ENCODE peak calls at places on chromosome 1, in five cellular contexts. V is endothelial cell of umbilical vein, C is A549, N is K562, R is GM12878. T is an unnamed sample.

GRCh38 chr1:212791261-212791675 is 309 bp downstream of the NSL1 start:
- DNase-seq in R (no peak), C (peak), V (no peak), N (no peak), T (no peak)

GRCh38 chr1:44536357-44536756 is 131.3 kb downstream of the RNF220 start:
- DNase-seq in N (no peak), V (no peak), C (no peak), R (no peak), T (no peak)

GRCh38 chr1:68826861-68827260 is 330.0 kb upstream of the DEPDC1 start:
- DNase-seq in N (no peak), C (no peak), V (no peak), R (no peak), T (no peak)

GRCh38 chr1:63877816-63878215 is 104.0 kb downstream of the ROR1 start:
- DNase-seq in C (no peak), R (no peak), V (no peak), N (no peak), T (no peak)

GRCh38 chr1:235557495-235557894 is 53.2 kb upstream of the B3GALNT2 start:
- DNase-seq in V (no peak), C (no peak), N (peak), R (no peak), T (peak)

GRCh38 chr1:27598902-27599528 is 4.9 kb downstream of the AHDC1 start:
- DNase-seq in C (no peak), N (peak), V (peak), R (no peak), T (peak)

GRCh38 chr1:172895050-172895460 is 155.7 kb downstream of the TNFSF18 start:
- DNase-seq in C (no peak), V (peak), R (no peak), N (no peak), T (no peak)

GRCh38 chr1:62229468-62229867 is 34.8 kb downstream of the L1TD1 start:
- DNase-seq in R (no peak), V (no peak), N (no peak), C (no peak), T (no peak)

GRCh38 chr1:112083487-112083886 is 94.0 kb upstream of the KCND3 start:
- DNase-seq in C (no peak), N (no peak), V (peak), R (no peak), T (peak)

GRCh38 chr1:153260980-153261792 is 1.7 kb downstream of the LORICRIN start:
- DNase-seq in V (no peak), R (no peak), C (no peak), N (peak), T (peak)

GRCh38 chr1:22540311-22540710 is 23.0 kb upstream of the EPHA8 start:
- DNase-seq in N (no peak), C (no peak), R (no peak), V (no peak), T (peak)

GRCh38 chr1:77605246-77606026 is 77.0 kb downstream of the ZZZ3 start:
- DNase-seq in V (peak), N (no peak), C (no peak), R (no peak), T (peak)

GRCh38 chr1:234556245-234556943 is 53.6 kb downstream of the IRF2BP2 start:
- DNase-seq in R (no peak), V (no peak), C (no peak), N (no peak), T (no peak)

GRCh38 chr1:172851077-172851476 is 192.2 kb downstream of the FASLG start:
- DNase-seq in V (no peak), R (no peak), C (no peak), N (no peak), T (no peak)

GRCh38 chr1:17289756-17290155 is 18.2 kb upstream of the PADI4 start:
- DNase-seq in R (no peak), N (no peak), C (no peak), V (no peak), T (no peak)

GRCh38 chr1:245605480-245606156 is 450.8 kb downstream of the KIF26B start:
- DNase-seq in V (no peak), R (no peak), N (no peak), C (no peak), T (peak)

GRCh38 chr1:53375440-53375839 is 47.6 kb upstream of the LRP8 start:
- DNase-seq in V (no peak), C (no peak), R (no peak), N (no peak), T (no peak)

GRCh38 chr1:202374077-202374476 is 25.6 kb downstream of the PPP1R12B start:
- DNase-seq in V (no peak), N (no peak), C (no peak), R (no peak), T (no peak)

GRCh38 chr1:22949807-22950462 is 22.7 kb downstream of the LACTBL1 start:
- DNase-seq in R (no peak), N (no peak), V (no peak), C (no peak), T (no peak)

GRCh38 chr1:44604167-44604955 is 69.9 kb downstream of the TMEM53 start:
- DNase-seq in R (no peak), C (no peak), N (no peak), V (no peak), T (no peak)

GRCh38 chr1:23845163-23845562 is 19.9 kb upstream of the HMGCL start:
- DNase-seq in V (no peak), C (no peak), R (no peak), N (peak), T (peak)

GRCh38 chr1:27366411-27367159 is at the start of gene MAP3K6:
- DNase-seq in V (peak), N (peak), C (peak), R (no peak), T (peak)

GRCh38 chr1:198494658-198495103 is 45.8 kb downstream of the ATP6V1G3 start:
- DNase-seq in V (no peak), C (no peak), R (no peak), N (no peak), T (no peak)

GRCh38 chr1:94734963-94735899 is 84.9 kb upstream of the SLC44A3 start:
- DNase-seq in N (peak), C (no peak), V (peak), R (no peak), T (peak)

GRCh38 chr1:179709841-179710329 is 33.2 kb upstream of the FAM163A start:
- DNase-seq in N (no peak), R (peak), C (no peak), V (peak), T (no peak)

GRCh38 chr1:93042822-93043557 is 36.1 kb upstream of the MTF2 start:
- DNase-seq in N (no peak), C (no peak), R (no peak), V (no peak), T (no peak)

GRCh38 chr1:223887724-223888428 is 42.1 kb upstream of the TP53BP2 start:
- DNase-seq in N (no peak), V (peak), R (no peak), C (peak), T (no peak)

GRCh38 chr1:246566808-246567154 is 525 bp downstream of the CNST start:
- DNase-seq in R (no peak), V (no peak), N (no peak), C (peak), T (no peak)

GRCh38 chr1:230261918-230262650 is 164.0 kb downstream of the PGBD5 start:
- DNase-seq in V (no peak), R (no peak), C (no peak), N (no peak), T (no peak)

GRCh38 chr1:67880056-67880601 is 46.9 kb upstream of the GNG12 start:
- DNase-seq in C (peak), R (no peak), N (no peak), V (peak), T (no peak)

GRCh38 chr1:154342132-154342531 is 16.8 kb downstream of the ATP8B2 start:
- DNase-seq in C (no peak), R (no peak), N (no peak), V (no peak), T (no peak)

GRCh38 chr1:157163273-157164127 is 25.3 kb upstream of the ETV3 start:
- DNase-seq in R (no peak), V (peak), N (peak), C (peak), T (peak)

GRCh38 chr1:114728553-114728952 is 12.0 kb upstream of the NRAS start:
- DNase-seq in N (no peak), R (no peak), C (no peak), V (no peak), T (no peak)

GRCh38 chr1:228487336-228488106 is at the start of gene RNF187:
- DNase-seq in R (no peak), C (peak), N (peak), V (no peak), T (peak)

GRCh38 chr1:228490120-228491078 is 3.2 kb downstream of the RNF187 start:
- DNase-seq in R (no peak), N (no peak), V (no peak), C (no peak), T (no peak)

GRCh38 chr1:228486596-228487335 is 416 bp upstream of the RNF187 start:
- DNase-seq in V (peak), C (peak), N (peak), R (peak), T (peak)

GRCh38 chr1:228488107-228488817 is 1.1 kb downstream of the RNF187 start:
- DNase-seq in V (no peak), R (no peak), N (no peak), C (peak), T (no peak)

GRCh38 chr1:228488818-228489674 is 1.9 kb downstream of the RNF187 start:
- DNase-seq in N (no peak), R (no peak), C (no peak), V (no peak), T (no peak)
- TF ChIP-seq POLR2A in N (no peak), R (no peak), C (no peak), V (no peak), T (no peak)

DNA sequence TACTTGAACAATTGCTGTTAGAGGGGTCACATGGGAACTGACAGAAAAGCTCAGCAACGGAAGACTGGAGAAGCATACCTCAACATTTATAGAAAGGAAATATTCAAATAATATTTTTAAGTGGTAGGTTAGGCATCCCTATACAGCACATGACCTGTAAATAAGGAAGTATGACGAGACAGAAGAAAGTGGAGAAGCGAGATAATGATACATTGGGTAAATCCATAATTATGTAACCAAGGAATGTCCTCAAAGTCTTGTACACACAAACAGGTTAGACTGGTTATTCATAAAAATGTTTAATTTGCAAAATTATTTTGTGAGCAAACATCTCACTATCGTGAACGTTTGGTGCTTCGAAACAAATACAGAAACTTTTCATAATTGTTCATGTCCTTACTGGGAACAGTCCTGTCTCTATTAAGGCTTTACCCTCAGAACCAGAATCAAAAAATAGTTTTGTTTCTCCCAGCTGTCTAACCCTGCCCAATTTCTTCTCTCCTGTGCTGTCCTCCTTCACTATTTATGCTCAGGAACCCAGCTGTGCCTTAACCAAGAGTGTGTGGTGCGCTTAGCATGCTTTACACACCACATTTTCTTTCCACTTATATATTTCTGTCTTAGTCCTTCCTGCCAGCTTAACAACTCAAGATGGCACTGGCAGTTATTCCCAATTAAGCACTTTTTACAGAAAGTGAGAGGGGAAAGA is 10.2 kb downstream of the KMO start:
- DNase-seq in N (no peak), R (no peak), V (no peak), C (no peak), T (peak)
- TF ChIP-seq MYC in N (no peak), R (no peak), V (no peak), C (no peak), T (no peak)

GRCh38 chr1:46603858-46604549 is at the start of gene MKNK1:
- DNase-seq in R (peak), C (peak), V (peak), N (peak), T (peak)
- TF ChIP-seq POLR2A in R (peak), C (peak), V (peak), N (peak), T (peak)

GRCh38 chr1:50368179-50369007 is 54.9 kb downstream of the DMRTA2 start:
- DNase-seq in R (no peak), C (peak), N (peak), V (peak), T (peak)
- TF ChIP-seq MYC in R (no peak), C (no peak), N (no peak), V (no peak), T (no peak)

DNA sequence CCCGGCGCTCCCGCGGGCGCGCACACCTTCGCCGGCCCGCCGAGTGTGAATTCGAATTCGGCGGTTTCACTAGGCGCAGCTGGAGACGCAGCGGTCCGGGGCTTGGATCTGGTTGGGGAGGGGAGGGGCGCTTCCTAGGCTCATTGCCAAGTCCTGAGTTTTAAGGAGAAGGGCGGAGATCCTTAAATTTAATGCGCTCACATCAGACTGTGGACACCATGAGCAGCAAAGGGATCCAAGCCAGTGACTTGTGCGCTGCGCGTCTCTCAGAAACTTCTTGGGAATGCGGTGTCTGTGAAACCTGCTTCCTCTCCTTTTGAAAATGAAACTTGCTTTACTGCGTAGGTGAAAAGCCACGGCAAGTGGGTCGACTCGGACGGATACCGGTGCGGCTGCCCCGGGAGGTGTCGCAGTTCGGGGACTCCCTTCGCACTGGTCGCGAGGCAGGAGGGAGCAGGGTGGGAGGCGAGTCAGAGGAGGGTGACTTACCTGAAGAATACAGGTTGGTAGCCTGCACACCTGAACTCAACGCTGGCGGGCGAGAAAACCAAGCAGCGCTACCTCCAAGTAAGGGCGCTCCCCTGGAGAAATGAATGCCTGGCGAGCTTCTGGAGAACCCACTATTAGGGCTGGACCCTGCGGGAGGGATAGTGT is 887 bp downstream of the TENT5C start:
- DNase-seq in C (no peak), N (peak), V (no peak), R (no peak), T (peak)
- TF ChIP-seq POLR2A in C (no peak), N (no peak), V (no peak), R (no peak), T (no peak)

GRCh38 chr1:3465935-3466321 is 11.5 kb downstream of the ARHGEF16 start:
- DNase-seq in R (no peak), C (no peak), V (no peak), N (peak), T (no peak)
- TF ChIP-seq MYC in R (no peak), C (no peak), V (no peak), N (no peak), T (no peak)

GRCh38 chr1:35192056-35192852 is 691 bp downstream of the SFPQ start:
- DNase-seq in V (peak), C (peak), R (no peak), N (peak), T (peak)
- TF ChIP-seq POLR2A in V (peak), C (no peak), R (peak), N (no peak), T (peak)

DNA sequence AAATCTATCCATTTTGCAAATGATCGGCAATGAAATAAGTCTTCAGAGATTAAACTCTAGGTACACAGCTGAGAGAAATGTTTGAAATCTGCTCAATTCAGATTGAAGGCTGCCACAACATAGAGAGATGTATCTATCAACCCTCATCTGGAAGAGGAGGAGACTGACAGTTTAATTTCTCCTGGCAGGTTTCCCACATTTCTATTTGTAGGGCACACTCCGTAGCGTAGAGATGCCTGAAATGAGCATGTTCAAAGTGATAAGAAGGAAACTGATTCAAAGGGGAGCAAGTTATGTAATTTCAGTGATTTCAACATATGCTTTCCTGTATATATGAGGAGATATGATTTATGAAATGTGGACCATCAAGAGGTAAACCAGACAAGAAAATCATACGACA is 44.1 kb downstream of the NIBAN1 start:
- DNase-seq in N (no peak), C (no peak), R (no peak), V (no peak), T (peak)
- TF ChIP-seq MYC in N (no peak), C (no peak), R (no peak), V (no peak), T (no peak)

DNA sequence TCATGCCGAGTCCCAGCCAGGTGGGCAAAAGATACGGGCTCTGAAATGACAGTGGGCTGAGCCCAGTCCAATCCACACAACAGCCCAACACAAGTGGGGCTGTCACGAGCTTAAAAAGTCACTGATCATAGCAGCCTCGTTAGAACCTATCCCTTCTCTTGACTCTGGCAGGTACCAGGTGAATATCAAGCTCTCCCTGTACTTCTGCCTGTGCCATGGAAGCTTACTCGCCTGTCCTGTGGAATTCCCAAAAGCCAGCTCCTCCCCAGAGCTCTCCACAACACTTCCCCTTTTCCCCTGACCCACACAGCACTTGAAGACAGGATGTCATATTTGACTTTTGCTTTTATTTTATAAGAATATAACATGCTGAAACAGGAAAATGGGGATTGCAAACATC is 5.9 kb downstream of the RGS16 start:
- DNase-seq in R (no peak), V (no peak), N (no peak), C (no peak), T (no peak)
- TF ChIP-seq POLR2A in R (no peak), V (no peak), N (no peak), C (no peak), T (no peak)

GRCh38 chr1:31181515-31182343 is 58.0 kb downstream of the NKAIN1 start:
- DNase-seq in C (peak), V (peak), N (peak), R (no peak), T (peak)
- TF ChIP-seq MYC in C (no peak), V (no peak), N (no peak), R (no peak), T (no peak)

T was measured in NB4.